ENCODE peak calls at places on chromosomes 11 and 22, in seven cellular contexts. L is HCT116, D is PC-9, E is heart right ventricle, J is H1, F is endodermal cell, T is lung. K is an unnamed sample.

GRCh38 chr11:95989780-95990179 is 65.9 kb upstream of the MTMR2 start:
- DNase-seq in L (no peak), D (no peak), E (no peak), J (no peak), F (no peak), T (no peak), K (no peak)

GRCh38 chr11:113373306-113373705 is 14.3 kb upstream of the ANKK1 start:
- DNase-seq in L (no peak), D (no peak), E (no peak), J (no peak), F (no peak), T (no peak), K (no peak)

GRCh38 chr22:38317237-38317994 is at the start of gene CSNK1E:
- DNase-seq in L (no peak), D (peak; percentile 45), E (peak; percentile 83), J (no peak), F (peak; percentile 86), T (peak; percentile 69), K (peak; percentile 84)

GRCh38 chr22:38867496-38868285 is 4.3 kb downstream of the CBX6 start:
- DNase-seq in L (no peak), D (no peak), E (no peak), J (no peak), F (peak; percentile 43), T (no peak), K (no peak)

GRCh38 chr11:36454991-36455611 is 55.0 kb downstream of the TRAF6 start:
- DNase-seq in L (no peak), D (peak; percentile 28), E (peak; percentile 26), J (no peak), F (peak; percentile 73), T (no peak), K (no peak)

GRCh38 chr11:3123761-3124733 is 41.1 kb downstream of the OSBPL5 start:
- DNase-seq in L (peak; percentile 34), D (peak; percentile 67), E (peak; percentile 63), J (no peak), F (peak; percentile 28), T (peak; percentile 75), K (peak; percentile 80)

GRCh38 chr11:66728760-66729385 is at the start of gene SPTBN2:
- DNase-seq in L (no peak), D (no peak), E (no peak), J (no peak), F (peak; percentile 82), T (no peak), K (no peak)

GRCh38 chr11:130141561-130142341 is 17.8 kb upstream of the ST14 start:
- DNase-seq in L (no peak), D (no peak), E (no peak), J (no peak), F (no peak), T (no peak), K (no peak)

GRCh38 chr11:68014157-68014965 is 4.2 kb downstream of the ALDH3B1 start:
- DNase-seq in L (peak; percentile 64), D (peak; percentile 96), E (no peak), J (no peak), F (no peak), T (peak; percentile 91), K (peak; percentile 80)

GRCh38 chr11:61893981-61894380 is 2.6 kb upstream of the FADS3 start:
- DNase-seq in L (no peak), D (no peak), E (no peak), J (no peak), F (no peak), T (no peak), K (no peak)

GRCh38 chr11:34495239-34495723 is 18.3 kb downstream of the ELF5 start:
- DNase-seq in L (peak; percentile 86), D (no peak), E (no peak), J (no peak), F (peak; percentile 45), T (no peak), K (no peak)

GRCh38 chr11:26806209-26806608 is 84.3 kb upstream of the SLC5A12 start:
- DNase-seq in L (no peak), D (no peak), E (no peak), J (no peak), F (no peak), T (no peak), K (no peak)

GRCh38 chr11:124499711-124500110 is 43.7 kb downstream of the OR8B12 start:
- DNase-seq in L (no peak), D (no peak), E (no peak), J (no peak), F (no peak), T (no peak), K (no peak)

GRCh38 chr11:108803781-108804180 is 138.9 kb downstream of the DDX10 start:
- DNase-seq in L (no peak), D (no peak), E (no peak), J (no peak), F (no peak), T (no peak), K (no peak)

GRCh38 chr22:45389546-45389945 is 23.9 kb downstream of the SMC1B start:
- DNase-seq in L (no peak), D (peak; percentile 38), E (no peak), J (no peak), F (no peak), T (no peak), K (no peak)

GRCh38 chr11:115500547-115501503 is 3.4 kb downstream of the CADM1 start:
- DNase-seq in L (no peak), D (no peak), E (no peak), J (no peak), F (no peak), T (no peak), K (no peak)

GRCh38 chr11:96607890-96608558 is 218.2 kb downstream of the JRKL start:
- DNase-seq in L (no peak), D (peak; percentile 37), E (no peak), J (peak; percentile 10), F (peak; percentile 55), T (no peak), K (no peak)

GRCh38 chr11:126832387-126832786 is 168.2 kb downstream of the KIRREL3 start:
- DNase-seq in L (no peak), D (no peak), E (no peak), J (no peak), F (no peak), T (no peak), K (no peak)

GRCh38 chr11:69909561-69910518 is 90.6 kb upstream of the FGF3 start:
- DNase-seq in L (no peak), D (no peak), E (no peak), J (no peak), F (peak; percentile 75), T (no peak), K (no peak)

GRCh38 chr11:57160665-57161064 is 21.1 kb upstream of the LRRC55 start:
- DNase-seq in L (no peak), D (no peak), E (no peak), J (no peak), F (no peak), T (no peak), K (no peak)

GRCh38 chr22:32721328-32722180 is 80.0 kb upstream of the TIMP3 start:
- DNase-seq in L (no peak), D (no peak), E (no peak), J (no peak), F (no peak), T (no peak), K (no peak)

GRCh38 chr11:1521382-1522080 is 35.0 kb upstream of the MOB2 start:
- DNase-seq in L (no peak), D (no peak), E (no peak), J (no peak), F (no peak), T (no peak), K (no peak)
- H3K4me1 ChIP-seq in L (no peaks in the 10 kb centered on the region), D (no peaks in the 10 kb centered on the region), E (peaks cover 59% of the 10 kb centered on the region), J (peaks cover 2% of the 10 kb centered on the region), F (no peaks in the 10 kb centered on the region), T (peaks cover 5% of the 10 kb centered on the region), K (no peaks in the 10 kb centered on the region)

GRCh38 chr22:37305873-37306272 is 23.6 kb downstream of the CYTH4 start:
- DNase-seq in L (no peak), D (no peak), E (no peak), J (no peak), F (no peak), T (no peak), K (no peak)
- H3K4me1 ChIP-seq in L (peaks cover 79% of the 10 kb centered on the region), D (peaks cover 52% of the 10 kb centered on the region), E (peaks cover 15% of the 10 kb centered on the region), J (peaks cover 34% of the 10 kb centered on the region), F (no peaks in the 10 kb centered on the region), T (no peaks in the 10 kb centered on the region), K (no peaks in the 10 kb centered on the region)

DNA sequence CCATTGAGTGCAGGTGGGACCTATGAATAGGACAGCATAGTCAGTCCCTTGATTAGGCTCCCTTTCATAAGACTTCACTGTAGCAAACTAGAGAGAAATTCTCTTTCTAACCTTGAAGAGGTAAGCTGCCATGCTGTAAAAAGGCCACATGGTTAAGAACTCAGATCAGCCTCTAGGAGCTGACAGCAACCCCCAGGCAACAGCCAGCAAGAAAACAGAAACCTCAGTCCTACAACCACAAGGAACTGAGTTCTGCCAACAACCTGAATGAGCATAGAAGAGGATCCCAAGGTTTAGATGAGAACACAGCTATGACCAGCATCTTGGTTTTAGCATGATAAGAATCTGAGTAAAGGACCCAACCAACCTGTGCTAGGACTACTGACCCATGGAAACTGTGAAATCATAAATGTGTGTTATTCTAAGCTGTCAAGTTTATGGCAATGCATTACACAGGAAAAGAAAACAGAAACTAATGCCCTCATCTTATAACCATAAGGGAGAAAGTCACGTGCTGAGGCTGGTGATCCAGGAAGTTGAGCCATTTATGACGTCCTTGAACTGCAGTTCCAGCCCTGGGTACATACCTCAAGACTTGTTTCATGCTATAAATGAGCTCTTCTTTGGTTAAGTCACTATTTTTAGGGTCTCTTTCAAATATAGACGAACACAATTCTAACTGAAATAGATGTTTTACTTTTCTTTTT is 43.3 kb downstream of the RAB38 start:
- DNase-seq in L (no peak), D (no peak), E (no peak), J (no peak), F (no peak), T (no peak), K (no peak)
- H3K4me1 ChIP-seq in L (no peaks in the 10 kb centered on the region), D (no peaks in the 10 kb centered on the region), E (no peaks in the 10 kb centered on the region), J (no peaks in the 10 kb centered on the region), F (no peaks in the 10 kb centered on the region), T (no peaks in the 10 kb centered on the region), K (no peaks in the 10 kb centered on the region)

GRCh38 chr11:1306186-1307162 is 3.0 kb downstream of the TOLLIP start:
- DNase-seq in L (no peak), D (no peak), E (no peak), J (no peak), F (peak; percentile 24), T (no peak), K (no peak)

GRCh38 chr11:1304376-1304775 is 5.1 kb downstream of the TOLLIP start:
- DNase-seq in L (no peak), D (no peak), E (no peak), J (no peak), F (no peak), T (peak; percentile 27), K (peak; percentile 67)

GRCh38 chr11:1303973-1304372 is 5.5 kb downstream of the TOLLIP start:
- DNase-seq in L (no peak), D (no peak), E (no peak), J (no peak), F (peak; percentile 30), T (peak; percentile 36), K (no peak)

GRCh38 chr11:1305558-1306056 is 3.8 kb downstream of the TOLLIP start:
- DNase-seq in L (no peak), D (no peak), E (no peak), J (no peak), F (peak; percentile 38), T (no peak), K (no peak)

DNA sequence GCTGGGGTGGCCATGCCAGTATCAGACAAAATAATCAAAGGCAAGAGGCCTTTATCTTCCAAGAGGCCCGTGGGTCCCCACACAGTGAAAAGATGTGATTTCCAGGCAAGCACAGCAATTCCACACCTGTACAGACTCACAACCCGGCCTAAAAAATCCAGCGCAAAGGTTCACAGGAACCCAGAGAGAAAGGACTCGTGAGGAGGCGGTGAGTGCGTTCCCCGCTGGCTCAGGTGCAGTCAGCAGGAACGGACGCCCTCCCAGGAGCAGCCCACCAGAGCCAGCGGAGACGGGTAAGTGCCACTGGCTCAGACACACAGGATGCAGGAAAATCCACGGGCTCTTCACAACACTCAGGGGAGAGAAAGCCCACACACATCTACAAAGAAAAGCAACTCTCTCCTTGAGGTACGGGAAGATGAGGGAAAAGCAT is 4.4 kb downstream of the TOLLIP start:
- DNase-seq in L (no peak), D (no peak), E (no peak), J (no peak), F (peak; percentile 29), T (no peak), K (no peak)
- H3K4me1 ChIP-seq in L (peaks cover 17% of the 10 kb centered on the region), D (peaks cover 13% of the 10 kb centered on the region), E (peaks cover 40% of the 10 kb centered on the region), J (peaks cover 9% of the 10 kb centered on the region), F (no peaks in the 10 kb centered on the region), T (peaks cover 8% of the 10 kb centered on the region), K (peaks cover 35% of the 10 kb centered on the region)